ENCODE peak calls at places on chromosomes 7 and 10, in four cellular contexts. J is vagina, I is stomach, M is A549. Y is an unnamed sample.

GRCh38 chr10:2970190-2970823 is 97.0 kb upstream of the PFKP start:
- DNase-seq in J (no peak), I (no peak), M (no peak), Y (no peak)

GRCh38 chr7:86784765-86785164 is 141.1 kb downstream of the GRM3 start:
- DNase-seq in J (no peak), I (no peak), M (no peak), Y (no peak)

GRCh38 chr10:61869772-61870520 is 31.6 kb upstream of the ARID5B start:
- DNase-seq in J (no peak), I (no peak), M (no peak), Y (no peak)

GRCh38 chr7:2607122-2607912 is 24.5 kb upstream of the TTYH3 start:
- DNase-seq in J (no peak), I (no peak), M (no peak), Y (no peak)

GRCh38 chr10:100948916-100949315 is 20.4 kb upstream of the SEMA4G start:
- DNase-seq in J (no peak), I (no peak), M (no peak), Y (no peak)

GRCh38 chr7:36723951-36724664 is at the start of gene AOAH:
- DNase-seq in J (no peak), I (peak), M (no peak), Y (no peak)

GRCh38 chr10:61763778-61764177 is 101.0 kb downstream of the CABCOCO1 start:
- DNase-seq in J (no peak), I (no peak), M (no peak), Y (no peak)

GRCh38 chr7:75739796-75740672 is 1.3 kb upstream of the HIP1 start:
- DNase-seq in J (no peak), I (no peak), M (no peak), Y (no peak)

GRCh38 chr10:4653160-4653559 is 172.8 kb upstream of the AKR1E2 start:
- DNase-seq in J (no peak), I (no peak), M (no peak), Y (no peak)

GRCh38 chr10:13617146-13617545 is 30.4 kb downstream of the PRPF18 start:
- DNase-seq in J (no peak), I (no peak), M (no peak), Y (no peak)

GRCh38 chr10:31013331-31013730 is 18.3 kb downstream of the ZNF438 start:
- DNase-seq in J (no peak), I (no peak), M (no peak), Y (no peak)
- H3K27ac ChIP-seq in J (no peak), I (no peak), M (no peak), Y (no peak)

GRCh38 chr7:28530175-28531142 is 118.1 kb downstream of the CREB5 start:
- DNase-seq in J (no peak), I (peak), M (no peak), Y (peak)
- TF ChIP-seq POLR2A in J (no peak), I (no peak), M (no peak), Y (no peak)

GRCh38 chr10:132518572-132519381 is 18.8 kb upstream of the INPP5A start:
- DNase-seq in J (no peak), I (peak), M (no peak), Y (peak)

GRCh38 chr10:132519382-132520146 is 18.0 kb upstream of the INPP5A start:
- DNase-seq in J (no peak), I (no peak), M (no peak), Y (no peak)

GRCh38 chr10:132516771-132517725 is 20.5 kb upstream of the INPP5A start:
- DNase-seq in J (no peak), I (peak), M (peak), Y (peak)

GRCh38 chr10:132515811-132516726 is 21.5 kb upstream of the INPP5A start:
- DNase-seq in J (no peak), I (peak), M (no peak), Y (no peak)

DNA sequence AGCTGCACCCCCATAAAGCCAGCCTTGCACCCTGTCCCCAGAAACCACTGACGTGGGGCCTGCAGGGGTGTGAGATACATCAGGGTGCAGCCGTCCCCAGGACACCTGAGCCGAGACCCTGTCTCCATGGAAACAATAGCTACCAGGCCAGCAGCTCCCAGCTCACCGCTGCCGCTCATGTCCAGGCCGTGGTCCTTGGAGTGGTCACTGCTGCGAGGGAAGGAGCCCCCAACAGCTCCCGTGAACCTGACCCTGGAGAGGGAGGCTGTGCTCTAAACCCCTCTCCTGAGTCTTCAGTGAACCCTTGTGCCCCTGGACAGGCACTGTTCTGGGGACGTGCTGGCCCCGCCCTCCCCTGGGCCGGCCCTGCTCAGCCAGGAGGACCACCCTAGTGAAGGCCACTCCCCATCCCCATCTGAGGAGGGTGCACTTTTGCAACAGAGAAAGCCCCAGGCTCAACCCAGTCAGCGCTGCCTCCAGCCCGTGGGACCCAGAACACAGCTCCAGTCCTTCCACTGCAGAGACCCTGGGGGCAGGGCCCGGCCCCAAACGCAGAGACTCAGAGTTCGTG is 19.6 kb upstream of the INPP5A start:
- DNase-seq in J (no peak), I (no peak), M (no peak), Y (no peak)
- H3K4me3 ChIP-seq in J (peak), I (no peak), M (peak), Y (peak)

DNA sequence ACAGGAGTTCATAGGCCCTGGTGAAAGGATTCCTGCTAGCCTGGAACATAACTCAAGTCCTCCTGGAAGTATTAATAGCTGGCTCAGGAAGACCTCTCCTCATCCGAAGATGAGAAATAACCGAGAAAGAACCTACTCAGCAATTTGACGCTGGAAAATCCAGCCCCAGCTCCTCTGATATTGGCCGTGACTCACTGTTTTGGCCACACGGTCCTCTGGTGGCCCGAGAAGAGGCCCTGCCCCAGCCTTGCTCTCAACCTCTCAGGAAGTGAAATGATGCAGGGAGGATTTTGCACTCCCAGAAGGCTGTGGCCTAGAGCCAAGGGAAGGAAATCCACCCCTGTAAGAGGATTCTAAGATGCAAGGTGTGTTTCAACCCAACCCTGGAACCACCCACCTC is 121.6 kb downstream of the MTPAP start:
- DNase-seq in J (no peak), I (no peak), M (no peak), Y (no peak)
- H3K27ac ChIP-seq in J (no peak), I (no peak), M (no peak), Y (no peak)

GRCh38 chr10:11276475-11276990 is 258.9 kb downstream of the CELF2 start:
- DNase-seq in J (no peak), I (no peak), M (no peak), Y (no peak)

GRCh38 chr10:11282156-11282555 is 264.5 kb downstream of the CELF2 start:
- DNase-seq in J (no peak), I (no peak), M (no peak), Y (no peak)

GRCh38 chr10:11282661-11283060 is 265.0 kb downstream of the CELF2 start:
- DNase-seq in J (no peak), I (no peak), M (no peak), Y (no peak)

GRCh38 chr10:11279286-11279685 is 261.6 kb downstream of the CELF2 start:
- DNase-seq in J (no peak), I (no peak), M (no peak), Y (no peak)

DNA sequence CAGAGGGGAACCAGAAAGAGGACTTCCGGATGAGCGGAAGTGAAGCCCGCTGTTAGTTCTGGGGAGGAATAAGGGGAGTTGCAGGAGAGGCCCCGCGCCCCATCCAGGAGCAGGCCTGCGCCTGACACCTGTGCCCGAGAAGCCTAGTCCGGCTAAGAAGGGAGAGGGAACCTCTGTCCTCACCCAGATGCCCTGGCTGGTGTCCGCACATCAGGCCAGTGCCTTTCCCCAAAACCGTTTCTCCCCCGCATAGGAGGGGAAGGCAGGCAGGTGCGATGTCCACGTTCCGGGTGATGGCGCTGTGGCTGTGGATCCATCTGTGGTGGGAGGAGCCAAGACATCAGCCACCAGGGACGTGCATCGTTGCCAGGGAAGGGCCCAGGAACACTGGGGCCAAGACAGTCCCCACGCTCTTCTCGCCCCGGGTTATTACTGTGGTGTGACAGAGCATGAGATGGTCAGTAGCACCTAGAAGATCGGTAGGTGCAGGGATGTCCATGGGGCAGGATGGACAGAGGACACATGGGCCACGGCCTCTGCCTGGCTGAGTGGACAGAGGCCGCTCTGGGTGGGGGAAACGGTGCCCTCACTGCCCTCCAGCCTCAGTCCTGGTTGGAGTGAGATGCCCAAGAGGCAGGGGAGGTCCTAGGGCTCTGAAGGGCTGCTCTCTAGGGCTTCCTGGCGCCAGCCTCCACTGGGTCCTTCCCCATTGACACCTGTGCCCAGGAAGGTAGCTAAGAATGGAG is 262.7 kb downstream of the CELF2 start:
- DNase-seq in J (no peak), I (no peak), M (no peak), Y (no peak)
- TF ChIP-seq POLR2A in J (no peak), I (no peak), M (no peak), Y (no peak)

GRCh38 chr10:47137311-47137851 is 162.6 kb upstream of the GDF10 start:
- DNase-seq in J (no peak), I (no peak), M (peak), Y (no peak)

GRCh38 chr10:47140752-47141348 is 159.1 kb upstream of the GDF10 start:
- DNase-seq in J (no peak), I (no peak), M (no peak), Y (no peak)

GRCh38 chr10:47141349-47141748 is 158.6 kb upstream of the GDF10 start:
- DNase-seq in J (no peak), I (no peak), M (no peak), Y (no peak)

GRCh38 chr10:47136866-47137265 is 163.1 kb upstream of the GDF10 start:
- DNase-seq in J (no peak), I (no peak), M (no peak), Y (no peak)

DNA sequence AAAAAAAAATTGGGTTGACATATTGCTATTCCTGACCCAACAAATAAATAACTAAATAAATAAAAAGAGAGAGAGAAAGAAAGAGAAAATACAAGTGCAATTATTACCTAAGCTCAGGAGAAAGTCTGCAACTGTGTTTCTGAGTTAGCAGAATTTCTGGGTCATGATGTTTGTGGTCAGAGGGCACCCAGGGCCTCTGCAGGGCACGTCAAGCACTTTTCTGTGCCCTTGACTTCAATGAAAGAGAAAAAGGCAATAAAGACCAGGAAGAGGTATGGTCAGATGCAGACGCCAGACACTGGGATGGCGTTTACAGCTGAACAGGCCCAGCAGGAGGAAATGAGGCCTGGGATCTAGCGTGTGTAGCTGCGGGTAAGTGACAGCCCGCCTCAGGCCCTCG is 160.9 kb upstream of the GDF10 start:
- DNase-seq in J (no peak), I (no peak), M (no peak), Y (no peak)
- H3K4me3 ChIP-seq in J (no peak), I (no peak), M (no peak), Y (no peak)

GRCh38 chr10:126889421-126889820 is 15.8 kb upstream of the DOCK1 start:
- DNase-seq in J (no peak), I (no peak), M (no peak), Y (no peak)
- H3K27ac ChIP-seq in J (no peak), I (no peak), M (no peak), Y (no peak)

DNA sequence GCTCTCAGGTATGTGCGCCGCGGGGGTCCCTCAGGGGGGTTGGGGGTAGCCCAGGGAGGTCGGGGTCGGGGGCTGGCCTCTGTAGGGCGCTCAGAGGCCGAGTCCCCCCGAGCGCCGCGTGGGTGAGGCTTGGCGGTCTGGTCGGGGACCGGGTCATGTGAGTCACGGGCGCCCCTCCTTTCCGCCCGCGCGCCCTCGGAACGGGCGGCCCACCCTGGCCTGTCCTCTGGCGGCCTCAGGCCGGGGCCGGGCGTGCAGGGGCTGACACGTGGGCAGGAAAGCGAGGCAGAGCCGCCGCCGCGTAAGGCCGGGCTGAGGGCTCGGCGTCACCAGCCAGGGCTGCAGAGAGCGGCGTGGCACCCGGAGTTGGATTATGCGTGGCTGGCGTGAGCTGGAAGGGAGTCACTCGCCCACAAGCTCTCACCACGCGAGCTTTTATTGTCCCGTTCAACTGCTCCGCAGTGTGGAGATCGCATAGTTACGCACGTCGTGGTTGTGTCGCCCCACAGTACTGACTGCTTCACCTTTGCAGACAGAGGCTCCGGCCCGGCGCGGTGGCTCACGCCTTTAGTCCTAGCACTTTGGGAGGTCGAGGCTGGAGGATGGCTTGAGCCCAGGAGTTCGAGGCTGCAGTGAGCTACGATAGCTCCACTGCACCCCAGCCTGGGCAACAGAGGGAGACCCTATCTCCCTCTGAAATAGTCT is 387 bp downstream of the SHLD2 start:
- DNase-seq in J (no peak), I (peak), M (peak), Y (peak)
- TF ChIP-seq POLR2A in J (no peak), I (no peak), M (peak), Y (peak)

Y was measured in tibial nerve.